ENCODE peak calls at places on chromosomes 7 and 10, in six cellular contexts. T is mucosa of descending colon, O is body of pancreas, D is A673, C is upper lobe of right lung, Q is osteoblast. M is an unnamed sample. For H3K9me3, the result is how much of the 10 kb centered on the place peaks cover.

GRCh38 chr10:61784354-61785131 is 117.0 kb upstream of the ARID5B start:
- DNase-seq in T (no peak), O (no peak), D (no peak), C (no peak), Q (no peak), M (no peak)

GRCh38 chr10:113337142-113337541 is 215.7 kb upstream of the HABP2 start:
- DNase-seq in T (no peak), O (no peak), D (no peak), C (no peak), Q (no peak), M (no peak)

GRCh38 chr7:65509368-65510186 is 135.9 kb downstream of the ZNF92 start:
- DNase-seq in T (peak), O (no peak), D (peak), C (peak), Q (peak), M (peak)

GRCh38 chr10:49226594-49226993 is 38.4 kb upstream of the TMEM273 start:
- DNase-seq in T (no peak), O (no peak), D (no peak), C (no peak), Q (no peak), M (no peak)

GRCh38 chr7:21256310-21256877 is 171.5 kb upstream of the SP4 start:
- DNase-seq in T (no peak), O (peak), D (peak), C (no peak), Q (peak), M (no peak)

GRCh38 chr10:61883376-61883997 is 18.0 kb upstream of the ARID5B start:
- DNase-seq in T (no peak), O (no peak), D (no peak), C (no peak), Q (no peak), M (no peak)

GRCh38 chr10:58385784-58386112 is 538 bp downstream of the TFAM start:
- DNase-seq in T (peak), O (peak), D (peak), C (peak), Q (peak), M (no peak)

GRCh38 chr7:42237162-42237821 is at the start of gene GLI3:
- DNase-seq in T (peak), O (peak), D (peak), C (peak), Q (peak), M (peak)

GRCh38 chr7:142908921-142909870 is 23.7 kb upstream of the TRPV6 start:
- DNase-seq in T (no peak), O (peak), D (no peak), C (no peak), Q (no peak), M (no peak)

DNA sequence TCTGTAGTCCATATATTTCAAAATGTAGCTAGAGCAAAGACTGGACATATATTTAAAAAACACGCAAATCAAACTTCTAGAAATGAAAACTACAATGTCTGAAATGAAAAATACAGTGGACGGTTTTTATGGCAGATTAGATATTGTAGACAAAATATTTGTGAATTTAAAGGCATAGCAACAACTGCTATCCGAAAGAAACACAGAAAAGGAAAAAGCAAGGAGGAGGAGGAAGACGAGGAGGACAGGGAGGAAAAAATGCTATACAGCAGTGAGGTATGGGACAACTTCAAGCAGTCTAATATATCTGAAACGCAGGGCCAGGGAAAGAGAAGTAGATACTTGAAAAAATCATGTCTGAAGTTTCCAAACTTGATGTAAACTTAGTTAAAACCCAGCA is 13.3 kb downstream of the WASL start:
- DNase-seq in T (no peak), O (no peak), D (no peak), C (no peak), Q (no peak), M (no peak)
- H3K9me3 ChIP-seq in T (under half), O (under half), D (under half), C (under half), Q (under half), M (half or more)

GRCh38 chr7:56639173-56639746 is 493.0 kb downstream of the ZNF479 start:
- DNase-seq in T (no peak), O (no peak), D (no peak), C (no peak), Q (no peak), M (no peak)
- H3K9me3 ChIP-seq in T (half or more), O (under half), D (half or more), C (under half), Q (under half), M (half or more)

GRCh38 chr7:136897676-136898075 is 29.2 kb downstream of the CHRM2 start:
- DNase-seq in T (no peak), O (no peak), D (no peak), C (no peak), Q (no peak), M (no peak)
- H3K9me3 ChIP-seq in T (under half), O (under half), D (under half), C (under half), Q (under half), M (under half)

GRCh38 chr10:133216776-133217175 is 13.2 kb upstream of the UTF1 start:
- DNase-seq in T (peak), O (no peak), D (no peak), C (no peak), Q (no peak), M (no peak)
- H3K9me3 ChIP-seq in T (under half), O (under half), D (under half), C (under half), Q (under half), M (under half)

GRCh38 chr7:64371116-64371515 is 57.4 kb downstream of the ZNF736 start:
- DNase-seq in T (no peak), O (no peak), D (no peak), C (no peak), Q (no peak), M (no peak)
- H3K9me3 ChIP-seq in T (half or more), O (under half), D (under half), C (under half), Q (under half), M (under half)

GRCh38 chr7:73570521-73570920 is 7.9 kb downstream of the TBL2 start:
- DNase-seq in T (peak), O (no peak), D (no peak), C (no peak), Q (peak), M (peak)
- H3K9me3 ChIP-seq in T (under half), O (under half), D (under half), C (under half), Q (under half), M (under half)

DNA sequence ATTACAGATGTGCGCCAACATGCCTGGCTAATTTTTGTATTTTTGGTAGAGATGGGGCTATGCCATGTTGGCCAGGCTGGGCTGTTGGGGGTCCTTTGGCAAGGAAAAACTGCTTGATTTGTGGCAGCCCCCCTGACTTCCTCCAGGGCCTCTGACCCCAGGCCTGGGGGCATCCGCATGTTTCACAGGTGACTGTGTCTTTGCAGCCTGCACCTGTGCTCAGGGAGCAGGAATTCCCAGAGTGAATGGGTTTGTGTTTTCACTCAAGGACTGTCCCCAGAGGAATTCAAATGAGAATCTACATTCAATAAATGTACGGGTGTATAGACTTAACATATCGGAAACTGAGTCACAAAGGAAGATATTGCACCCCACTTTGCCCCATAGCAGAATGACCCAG is 11.6 kb upstream of the CLIP2 start:
- DNase-seq in T (no peak), O (no peak), D (no peak), C (no peak), Q (peak), M (no peak)
- H3K9me3 ChIP-seq in T (under half), O (under half), D (under half), C (under half), Q (under half), M (under half)

DNA sequence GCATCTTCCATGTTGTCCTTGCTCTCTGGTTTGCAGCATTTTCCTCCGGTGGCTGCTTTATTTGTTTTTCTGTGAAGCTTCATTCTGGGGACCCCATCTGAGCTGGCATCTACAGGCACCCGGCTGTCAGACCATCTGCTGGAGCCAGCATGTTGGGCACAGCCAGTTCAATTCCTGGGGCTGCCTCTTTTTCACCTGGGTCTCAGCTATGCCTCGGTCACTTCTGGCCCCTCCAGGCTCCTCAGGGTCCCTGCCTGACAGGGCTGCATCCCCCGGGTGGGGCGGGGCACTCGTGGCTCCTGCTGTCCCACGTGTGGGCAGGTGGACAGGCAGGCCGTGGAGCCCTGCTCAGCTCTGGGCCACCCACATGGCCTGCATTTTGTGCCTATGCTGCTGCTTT is 8.1 kb downstream of the SCART1 start:
- DNase-seq in T (no peak), O (no peak), D (no peak), C (no peak), Q (peak), M (no peak)
- H3K9me3 ChIP-seq in T (under half), O (under half), D (under half), C (under half), Q (under half), M (under half)

GRCh38 chr7:158350166-158350900 is 237.3 kb downstream of the PTPRN2 start:
- DNase-seq in T (no peak), O (no peak), D (no peak), C (peak), Q (no peak), M (peak)
- H3K9me3 ChIP-seq in T (under half), O (under half), D (under half), C (under half), Q (under half), M (under half)

GRCh38 chr10:23657677-23658076 is 218.8 kb downstream of the OTUD1 start:
- DNase-seq in T (no peak), O (no peak), D (peak), C (no peak), Q (no peak), M (no peak)

DNA sequence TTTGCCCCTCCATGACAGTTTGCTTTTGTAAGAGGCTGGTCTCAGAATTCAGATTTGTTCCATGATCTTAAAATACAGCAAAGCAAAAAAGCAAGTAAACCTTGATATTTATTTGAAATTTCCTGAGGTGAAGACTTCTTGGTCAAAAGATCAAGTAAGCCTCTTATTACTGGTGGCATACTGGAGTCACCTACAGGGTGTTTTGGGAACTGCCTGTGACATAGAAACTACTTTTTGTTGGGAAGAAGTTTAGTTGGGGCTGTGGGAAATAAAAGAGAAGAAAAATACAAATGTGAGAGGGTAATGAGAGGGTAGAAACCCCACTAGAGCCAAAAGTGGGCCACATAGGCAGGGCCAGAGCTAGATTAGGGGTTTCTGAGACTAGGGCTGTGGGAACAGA is 217.9 kb downstream of the OTUD1 start:
- DNase-seq in T (no peak), O (peak), D (peak), C (no peak), Q (no peak), M (no peak)
- H3K9me3 ChIP-seq in T (under half), O (under half), D (under half), C (under half), Q (under half), M (under half)

M was measured in spleen.